ENCODE peak calls at places on chromosomes 5 and 9, in six cellular contexts. G is K562, U is H1, D is A673, Y is neural progenitor cell, Q is fibroblast of lung. M is an unnamed sample.
A peak's percentile ranks its signal among the peaks of the same experiment; 100 is the strongest.

GRCh38 chr5:79170661-79171060 is 59.1 kb downstream of the BHMT start:
- DNase-seq in G (no peak), U (no peak), D (no peak), Y (no peak), Q (no peak), M (no peak)

GRCh38 chr5:177295929-177296328 is 7.6 kb downstream of the RAB24 start:
- DNase-seq in G (no peak), U (no peak), D (no peak), Y (no peak), Q (no peak), M (no peak)

GRCh38 chr9:116124472-116125040 is 29.0 kb upstream of the PAPPA start:
- DNase-seq in G (no peak), U (no peak), D (no peak), Y (no peak), Q (no peak), M (no peak)

GRCh38 chr5:65861830-65862241 is 64.5 kb upstream of the ERBIN start:
- DNase-seq in G (no peak), U (no peak), D (no peak), Y (no peak), Q (peak; percentile 94), M (peak; percentile 48)

GRCh38 chr9:134066546-134066922 is 1.3 kb downstream of the BRD3 start:
- DNase-seq in G (peak; percentile 55), U (no peak), D (peak; percentile 45), Y (peak; percentile 33), Q (peak; percentile 35), M (no peak)

GRCh38 chr9:14515564-14516198 is 177.6 kb downstream of the ZDHHC21 start:
- DNase-seq in G (peak; percentile 68), U (peak; percentile 65), D (no peak), Y (peak; percentile 40), Q (peak; percentile 48), M (no peak)

GRCh38 chr5:143182106-143182505 is 221.4 kb downstream of the NR3C1 start:
- DNase-seq in G (no peak), U (no peak), D (no peak), Y (no peak), Q (no peak), M (no peak)

GRCh38 chr5:176742246-176743105 is 67.9 kb upstream of the UNC5A start:
- DNase-seq in G (no peak), U (no peak), D (no peak), Y (no peak), Q (no peak), M (no peak)

GRCh38 chr5:68024426-68024825 is 191.1 kb upstream of the PIK3R1 start:
- DNase-seq in G (no peak), U (no peak), D (no peak), Y (no peak), Q (peak; percentile 23), M (no peak)

DNA sequence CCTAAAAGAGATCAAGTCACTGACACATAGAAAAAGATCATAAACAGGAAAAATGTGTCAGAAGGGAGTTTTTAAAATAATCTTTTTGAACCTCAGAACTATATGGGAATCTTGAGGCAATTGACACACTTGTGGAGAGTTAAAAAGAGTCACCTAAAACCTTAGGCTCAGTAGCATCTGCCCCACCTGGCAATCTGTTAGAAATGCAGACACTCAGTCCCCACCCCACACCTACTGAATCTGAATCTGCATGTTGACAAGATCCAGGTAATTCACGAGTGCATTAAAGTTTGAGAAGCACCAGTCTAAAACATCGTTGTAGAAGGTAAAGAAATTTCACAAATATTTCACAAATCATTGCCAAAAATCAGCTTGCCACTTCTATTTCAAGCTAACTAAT is 388.3 kb downstream of the NR2F1-AS1 start:
- DNase-seq in G (no peak), U (no peak), D (no peak), Y (no peak), Q (no peak), M (no peak)
- TF ChIP-seq EZH2 in G (no peak), U (no peak), D (no peak), Y (no peak), Q (no peak), M (no peak)

GRCh38 chr9:12415361-12415760 is 277.8 kb upstream of the TYRP1 start:
- DNase-seq in G (no peak), U (no peak), D (no peak), Y (no peak), Q (no peak), M (no peak)
- H3K9me3 ChIP-seq in G (no peaks in the 10 kb centered on the region), U (no peaks in the 10 kb centered on the region), D (no peaks in the 10 kb centered on the region), Y (no peaks in the 10 kb centered on the region), Q (no peaks in the 10 kb centered on the region), M (no peaks in the 10 kb centered on the region)

GRCh38 chr5:32712463-32713395 is 1.6 kb downstream of the NPR3 start:
- DNase-seq in G (no peak), U (no peak), D (peak; percentile 19), Y (peak; percentile 61), Q (peak; percentile 51), M (no peak)
- H3K27me3 ChIP-seq in G (peaks cover 47% of the 10 kb centered on the region), U (peaks cover 75% of the 10 kb centered on the region), D (peaks cover 55% of the 10 kb centered on the region), Y (peaks cover 90% of the 10 kb centered on the region), Q (peaks cover 8% of the 10 kb centered on the region), M (peaks cover 34% of the 10 kb centered on the region)

DNA sequence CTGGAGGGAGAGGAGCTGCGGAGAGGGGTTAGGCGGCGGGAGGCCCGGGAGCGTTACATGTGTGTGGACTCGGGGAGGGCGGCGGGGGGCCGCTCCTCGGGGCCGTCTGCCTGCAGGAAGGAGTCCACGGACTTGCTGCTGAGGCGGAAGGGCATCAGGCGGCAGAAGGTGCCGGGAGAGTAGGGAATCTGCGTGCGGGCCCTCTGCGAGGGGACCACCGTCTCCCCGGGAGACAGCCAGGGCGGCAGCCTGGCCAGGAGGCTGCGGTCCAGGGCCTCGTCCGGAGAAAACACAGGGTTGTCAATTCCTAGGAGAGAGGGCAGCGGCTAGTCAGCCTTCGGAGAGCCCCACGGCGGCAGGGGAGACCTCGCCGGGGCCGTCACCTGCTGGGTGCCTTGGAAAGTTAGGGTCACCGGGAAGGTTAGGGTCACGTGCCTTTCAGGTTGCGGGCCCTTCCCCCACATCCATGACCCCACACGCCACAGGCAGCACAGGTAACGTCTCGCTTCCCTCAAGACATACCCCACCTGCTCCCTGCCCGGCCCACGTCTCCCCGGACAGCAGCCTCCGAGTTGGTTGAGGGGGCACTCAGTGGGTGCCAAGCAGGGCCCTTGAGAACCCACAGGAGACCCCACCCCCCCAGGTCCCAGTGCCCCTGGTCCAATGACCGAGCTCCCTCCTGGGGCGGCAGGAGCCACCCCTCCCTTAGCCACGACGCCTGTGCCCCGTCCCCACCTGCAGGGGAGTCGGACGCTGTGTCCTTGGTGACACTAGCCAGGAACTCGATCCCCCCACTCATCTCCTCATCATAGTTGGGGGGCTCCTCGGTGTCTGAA is 32.1 kb downstream of the EXOC3 start:
- DNase-seq in G (no peak), U (no peak), D (no peak), Y (no peak), Q (peak; percentile 3), M (no peak)
- TF ChIP-seq EZH2 in G (no peak), U (peak; percentile 59), D (no peak), Y (peak; percentile 80), Q (no peak), M (no peak)

GRCh38 chr9:113056191-113057106 is at the start of gene ZFP37:
- DNase-seq in G (peak; percentile 88), U (peak; percentile 76), D (peak; percentile 93), Y (peak; percentile 95), Q (peak; percentile 92), M (peak; percentile 52)
- H3K9me3 ChIP-seq in G (no peaks in the 10 kb centered on the region), U (peaks cover 9% of the 10 kb centered on the region), D (peaks cover 44% of the 10 kb centered on the region), Y (peaks cover 12% of the 10 kb centered on the region), Q (no peaks in the 10 kb centered on the region), M (peaks cover 6% of the 10 kb centered on the region)

GRCh38 chr5:147216552-147217154 is 18.2 kb upstream of the STK32A start:
- DNase-seq in G (no peak), U (no peak), D (no peak), Y (peak; percentile 36), Q (peak; percentile 30), M (no peak)
- H3K27me3 ChIP-seq in G (no peaks in the 10 kb centered on the region), U (no peaks in the 10 kb centered on the region), D (peaks cover 13% of the 10 kb centered on the region), Y (no peaks in the 10 kb centered on the region), Q (no peaks in the 10 kb centered on the region), M (no peaks in the 10 kb centered on the region)

GRCh38 chr9:20227166-20227874 is 395.0 kb downstream of the MLLT3 start:
- DNase-seq in G (no peak), U (no peak), D (no peak), Y (no peak), Q (peak; percentile 38), M (no peak)

GRCh38 chr9:20225841-20226240 is 396.5 kb downstream of the MLLT3 start:
- DNase-seq in G (no peak), U (no peak), D (no peak), Y (no peak), Q (no peak), M (no peak)

GRCh38 chr9:20228096-20228495 is 394.2 kb downstream of the MLLT3 start:
- DNase-seq in G (no peak), U (no peak), D (no peak), Y (no peak), Q (no peak), M (no peak)

GRCh38 chr9:20224756-20225155 is 397.5 kb downstream of the MLLT3 start:
- DNase-seq in G (no peak), U (no peak), D (no peak), Y (no peak), Q (peak; percentile 27), M (no peak)

DNA sequence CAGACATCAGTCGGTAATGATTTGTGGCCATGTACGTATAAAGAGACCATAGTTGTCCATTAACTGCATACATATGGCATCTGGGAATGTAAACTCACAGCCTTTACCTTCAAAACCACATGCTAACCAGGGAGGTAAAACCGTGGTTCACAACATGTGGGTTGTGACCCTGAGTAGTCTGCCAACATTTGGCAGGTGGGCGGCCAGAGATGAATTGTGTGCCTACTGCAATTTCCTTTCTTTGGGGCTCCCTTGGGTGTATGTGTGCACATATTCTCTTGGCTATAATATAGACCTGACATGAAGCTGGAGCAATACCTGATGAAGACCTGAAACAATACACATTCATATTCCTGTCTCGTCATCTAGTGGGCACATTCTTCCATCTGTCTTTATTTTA is 396.0 kb downstream of the MLLT3 start:
- DNase-seq in G (no peak), U (no peak), D (no peak), Y (no peak), Q (no peak), M (no peak)
- TF ChIP-seq EZH2 in G (no peak), U (no peak), D (no peak), Y (no peak), Q (no peak), M (no peak)

DNA sequence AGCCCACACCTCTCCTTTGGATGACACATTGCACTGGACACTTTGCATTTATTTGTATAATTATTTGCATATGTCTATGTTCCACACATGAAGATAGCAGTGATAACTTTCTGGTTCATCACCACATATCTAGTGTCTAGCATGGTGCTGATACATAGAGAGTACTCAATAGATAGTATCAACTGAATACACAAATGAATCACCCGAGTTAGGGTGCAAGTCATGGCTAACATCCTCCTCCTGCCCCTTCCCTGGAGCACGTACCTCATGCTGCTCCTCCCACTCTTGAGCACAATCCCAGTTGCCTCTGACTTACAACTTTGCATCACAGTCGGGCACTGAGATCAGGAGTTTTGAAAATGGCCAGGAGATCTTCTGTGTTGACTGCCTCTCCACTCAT is 617.5 kb downstream of the EBF1 start:
- DNase-seq in G (no peak), U (no peak), D (no peak), Y (no peak), Q (no peak), M (no peak)
- H3K9me3 ChIP-seq in G (no peaks in the 10 kb centered on the region), U (no peaks in the 10 kb centered on the region), D (no peaks in the 10 kb centered on the region), Y (no peaks in the 10 kb centered on the region), Q (no peaks in the 10 kb centered on the region), M (no peaks in the 10 kb centered on the region)

GRCh38 chr9:969310-969692 is 7.2 kb upstream of the DMRT3 start:
- DNase-seq in G (no peak), U (no peak), D (peak; percentile 22), Y (peak; percentile 56), Q (no peak), M (no peak)
- H3K27me3 ChIP-seq in G (peaks cover 12% of the 10 kb centered on the region), U (peaks cover 65% of the 10 kb centered on the region), D (peaks cover 100% of the 10 kb centered on the region), Y (peaks cover 98% of the 10 kb centered on the region), Q (peaks cover 56% of the 10 kb centered on the region), M (peaks cover 94% of the 10 kb centered on the region)

GRCh38 chr9:137156567-137157375 is 13.1 kb downstream of the LRRC26 start:
- DNase-seq in G (peak; percentile 86), U (no peak), D (peak; percentile 70), Y (peak; percentile 61), Q (no peak), M (peak; percentile 33)
- TF ChIP-seq EZH2 in G (no peak), U (no peak), D (no peak), Y (peak; percentile 63), Q (no peak), M (no peak)

M was measured in keratinocyte.